ENCODE peak calls at places on chromosome 2, in nine cellular contexts. One of them, this sample, is unnamed.

GRCh38 chr2:122077771-122078170 is 322.3 kb downstream of the TSN start:
- DNase-seq in stimulated activated naive CD8-positive, alpha-beta T cell treated with anti-CD3 and anti-CD28 coated beads, Interleukin-15, amount 100 ng/mL, for 72 hours: no peak
- DNase-seq in cardiac muscle cell: no peak
- DNase-seq in omental fat pad: no peak
- DNase-seq in stomach: no peak
- DNase-seq in GM04504: no peak
- DNase-seq in ovary: no peak
- DNase-seq in T-cell: no peak
- DNase-seq in NCI-H1092 treated with DMSO at 0.1 percent for 48 hours: no peak
- DNase-seq in this sample: no peak

GRCh38 chr2:83961512-83961911 is 497.6 kb downstream of the SUCLG1 start:
- DNase-seq in stimulated activated naive CD8-positive, alpha-beta T cell treated with anti-CD3 and anti-CD28 coated beads, Interleukin-15, amount 100 ng/mL, for 72 hours: no peak
- DNase-seq in GM04504: no peak
- DNase-seq in cardiac muscle cell: no peak
- DNase-seq in stomach: no peak
- DNase-seq in T-cell: no peak
- DNase-seq in omental fat pad: no peak
- DNase-seq in NCI-H1092 treated with DMSO at 0.1 percent for 48 hours: no peak
- DNase-seq in ovary: no peak
- DNase-seq in this sample: no peak

GRCh38 chr2:189824694-189825396 is 40.6 kb downstream of the PMS1 start:
- DNase-seq in stimulated activated naive CD8-positive, alpha-beta T cell treated with anti-CD3 and anti-CD28 coated beads, Interleukin-15, amount 100 ng/mL, for 72 hours: no peak
- DNase-seq in stomach: no peak
- DNase-seq in omental fat pad: no peak
- DNase-seq in NCI-H1092 treated with DMSO at 0.1 percent for 48 hours: no peak
- DNase-seq in ovary: no peak
- DNase-seq in cardiac muscle cell: peak; percentile 19
- DNase-seq in T-cell: no peak
- DNase-seq in GM04504: no peak
- DNase-seq in this sample: no peak

GRCh38 chr2:222423632-222424280 is 587 bp upstream of the SGPP2 start:
- DNase-seq in cardiac muscle cell: peak; percentile 12
- DNase-seq in GM04504: no peak
- DNase-seq in ovary: no peak
- DNase-seq in T-cell: no peak
- DNase-seq in stomach: no peak
- DNase-seq in stimulated activated naive CD8-positive, alpha-beta T cell treated with anti-CD3 and anti-CD28 coated beads, Interleukin-15, amount 100 ng/mL, for 72 hours: peak; percentile 42
- DNase-seq in omental fat pad: peak; percentile 39
- DNase-seq in NCI-H1092 treated with DMSO at 0.1 percent for 48 hours: no peak
- DNase-seq in this sample: no peak

GRCh38 chr2:152134488-152135280 is 35.8 kb upstream of the CACNB4 start:
- DNase-seq in stimulated activated naive CD8-positive, alpha-beta T cell treated with anti-CD3 and anti-CD28 coated beads, Interleukin-15, amount 100 ng/mL, for 72 hours: peak; percentile 8
- DNase-seq in omental fat pad: no peak
- DNase-seq in NCI-H1092 treated with DMSO at 0.1 percent for 48 hours: no peak
- DNase-seq in cardiac muscle cell: peak; percentile 35
- DNase-seq in ovary: no peak
- DNase-seq in T-cell: no peak
- DNase-seq in GM04504: no peak
- DNase-seq in stomach: no peak
- DNase-seq in this sample: peak; percentile 16

GRCh38 chr2:45974056-45974455 is 322.6 kb downstream of the PRKCE start:
- DNase-seq in stomach: no peak
- DNase-seq in omental fat pad: no peak
- DNase-seq in stimulated activated naive CD8-positive, alpha-beta T cell treated with anti-CD3 and anti-CD28 coated beads, Interleukin-15, amount 100 ng/mL, for 72 hours: no peak
- DNase-seq in NCI-H1092 treated with DMSO at 0.1 percent for 48 hours: no peak
- DNase-seq in T-cell: no peak
- DNase-seq in cardiac muscle cell: no peak
- DNase-seq in GM04504: no peak
- DNase-seq in ovary: no peak
- DNase-seq in this sample: no peak

GRCh38 chr2:233464531-233465240 is 101.9 kb downstream of the USP40 start:
- DNase-seq in ovary: no peak
- DNase-seq in T-cell: no peak
- DNase-seq in cardiac muscle cell: no peak
- DNase-seq in omental fat pad: no peak
- DNase-seq in stomach: peak; percentile 62
- DNase-seq in GM04504: no peak
- DNase-seq in stimulated activated naive CD8-positive, alpha-beta T cell treated with anti-CD3 and anti-CD28 coated beads, Interleukin-15, amount 100 ng/mL, for 72 hours: no peak
- DNase-seq in NCI-H1092 treated with DMSO at 0.1 percent for 48 hours: no peak
- DNase-seq in this sample: no peak

GRCh38 chr2:231332388-231332787 is 63.1 kb upstream of the B3GNT7 start:
- DNase-seq in T-cell: no peak
- DNase-seq in stimulated activated naive CD8-positive, alpha-beta T cell treated with anti-CD3 and anti-CD28 coated beads, Interleukin-15, amount 100 ng/mL, for 72 hours: no peak
- DNase-seq in cardiac muscle cell: no peak
- DNase-seq in NCI-H1092 treated with DMSO at 0.1 percent for 48 hours: no peak
- DNase-seq in omental fat pad: no peak
- DNase-seq in ovary: no peak
- DNase-seq in stomach: no peak
- DNase-seq in GM04504: no peak
- DNase-seq in this sample: no peak

GRCh38 chr2:65661980-65662653 is 229.7 kb upstream of the SPRED2 start:
- DNase-seq in NCI-H1092 treated with DMSO at 0.1 percent for 48 hours: no peak
- DNase-seq in stomach: no peak
- DNase-seq in omental fat pad: no peak
- DNase-seq in stimulated activated naive CD8-positive, alpha-beta T cell treated with anti-CD3 and anti-CD28 coated beads, Interleukin-15, amount 100 ng/mL, for 72 hours: no peak
- DNase-seq in cardiac muscle cell: peak; percentile 21
- DNase-seq in T-cell: no peak
- DNase-seq in GM04504: no peak
- DNase-seq in ovary: no peak
- DNase-seq in this sample: no peak

GRCh38 chr2:39000552-39000951 is 110.9 kb downstream of the ARHGEF33 start:
- DNase-seq in stomach: no peak
- DNase-seq in cardiac muscle cell: peak; percentile 7
- DNase-seq in NCI-H1092 treated with DMSO at 0.1 percent for 48 hours: no peak
- DNase-seq in ovary: no peak
- DNase-seq in omental fat pad: no peak
- DNase-seq in stimulated activated naive CD8-positive, alpha-beta T cell treated with anti-CD3 and anti-CD28 coated beads, Interleukin-15, amount 100 ng/mL, for 72 hours: no peak
- DNase-seq in T-cell: no peak
- DNase-seq in GM04504: no peak
- DNase-seq in this sample: no peak

GRCh38 chr2:59066787-59067399 is 825.8 kb upstream of the FANCL start:
- DNase-seq in stimulated activated naive CD8-positive, alpha-beta T cell treated with anti-CD3 and anti-CD28 coated beads, Interleukin-15, amount 100 ng/mL, for 72 hours: no peak
- DNase-seq in omental fat pad: no peak
- DNase-seq in stomach: no peak
- DNase-seq in T-cell: no peak
- DNase-seq in cardiac muscle cell: no peak
- DNase-seq in NCI-H1092 treated with DMSO at 0.1 percent for 48 hours: no peak
- DNase-seq in GM04504: no peak
- DNase-seq in ovary: no peak
- DNase-seq in this sample: no peak

GRCh38 chr2:24435391-24436316 is 55.4 kb upstream of the NCOA1 start:
- DNase-seq in ovary: peak; percentile 77
- DNase-seq in stomach: peak; percentile 64
- DNase-seq in NCI-H1092 treated with DMSO at 0.1 percent for 48 hours: peak; percentile 29
- DNase-seq in T-cell: no peak
- DNase-seq in cardiac muscle cell: peak; percentile 88
- DNase-seq in GM04504: peak; percentile 18
- DNase-seq in stimulated activated naive CD8-positive, alpha-beta T cell treated with anti-CD3 and anti-CD28 coated beads, Interleukin-15, amount 100 ng/mL, for 72 hours: no peak
- DNase-seq in omental fat pad: no peak
- DNase-seq in this sample: no peak

GRCh38 chr2:189221811-189222210 is 42.2 kb upstream of the COL5A2 start:
- DNase-seq in stimulated activated naive CD8-positive, alpha-beta T cell treated with anti-CD3 and anti-CD28 coated beads, Interleukin-15, amount 100 ng/mL, for 72 hours: no peak
- DNase-seq in omental fat pad: no peak
- DNase-seq in stomach: no peak
- DNase-seq in cardiac muscle cell: no peak
- DNase-seq in GM04504: no peak
- DNase-seq in T-cell: no peak
- DNase-seq in ovary: no peak
- DNase-seq in NCI-H1092 treated with DMSO at 0.1 percent for 48 hours: no peak
- DNase-seq in this sample: no peak

GRCh38 chr2:172613610-172614231 is 57.8 kb downstream of the PDK1 start:
- DNase-seq in NCI-H1092 treated with DMSO at 0.1 percent for 48 hours: no peak
- DNase-seq in stomach: no peak
- DNase-seq in ovary: no peak
- DNase-seq in T-cell: no peak
- DNase-seq in GM04504: no peak
- DNase-seq in cardiac muscle cell: peak; percentile 11
- DNase-seq in stimulated activated naive CD8-positive, alpha-beta T cell treated with anti-CD3 and anti-CD28 coated beads, Interleukin-15, amount 100 ng/mL, for 72 hours: no peak
- DNase-seq in omental fat pad: no peak
- DNase-seq in this sample: no peak

GRCh38 chr2:168661404-168661869 is 141.0 kb upstream of the NOSTRIN start:
- DNase-seq in GM04504: no peak
- DNase-seq in stimulated activated naive CD8-positive, alpha-beta T cell treated with anti-CD3 and anti-CD28 coated beads, Interleukin-15, amount 100 ng/mL, for 72 hours: no peak
- DNase-seq in NCI-H1092 treated with DMSO at 0.1 percent for 48 hours: peak; percentile 42
- DNase-seq in ovary: no peak
- DNase-seq in T-cell: no peak
- DNase-seq in omental fat pad: no peak
- DNase-seq in cardiac muscle cell: no peak
- DNase-seq in stomach: no peak
- DNase-seq in this sample: no peak

GRCh38 chr2:71850306-71850801 is 297.3 kb downstream of the CYP26B1 start:
- DNase-seq in T-cell: no peak
- DNase-seq in GM04504: no peak
- DNase-seq in omental fat pad: no peak
- DNase-seq in stomach: no peak
- DNase-seq in cardiac muscle cell: no peak
- DNase-seq in NCI-H1092 treated with DMSO at 0.1 percent for 48 hours: no peak
- DNase-seq in stimulated activated naive CD8-positive, alpha-beta T cell treated with anti-CD3 and anti-CD28 coated beads, Interleukin-15, amount 100 ng/mL, for 72 hours: no peak
- DNase-seq in ovary: no peak
- DNase-seq in this sample: no peak

GRCh38 chr2:120448961-120449421 is 103.1 kb downstream of the INHBB start:
- DNase-seq in omental fat pad: no peak
- DNase-seq in T-cell: no peak
- DNase-seq in NCI-H1092 treated with DMSO at 0.1 percent for 48 hours: no peak
- DNase-seq in stomach: no peak
- DNase-seq in GM04504: no peak
- DNase-seq in ovary: no peak
- DNase-seq in cardiac muscle cell: no peak
- DNase-seq in stimulated activated naive CD8-positive, alpha-beta T cell treated with anti-CD3 and anti-CD28 coated beads, Interleukin-15, amount 100 ng/mL, for 72 hours: no peak
- DNase-seq in this sample: no peak

GRCh38 chr2:221571391-221572179 is 519 bp downstream of the EPHA4 start:
- DNase-seq in ovary: peak; percentile 36
- DNase-seq in stomach: no peak
- DNase-seq in omental fat pad: no peak
- DNase-seq in stimulated activated naive CD8-positive, alpha-beta T cell treated with anti-CD3 and anti-CD28 coated beads, Interleukin-15, amount 100 ng/mL, for 72 hours: peak; percentile 30
- DNase-seq in T-cell: peak; percentile 1
- DNase-seq in NCI-H1092 treated with DMSO at 0.1 percent for 48 hours: no peak
- DNase-seq in GM04504: no peak
- DNase-seq in cardiac muscle cell: peak; percentile 53
- DNase-seq in this sample: peak; percentile 11

GRCh38 chr2:54060000-54060399 is 55.4 kb upstream of the ACYP2 start:
- DNase-seq in stimulated activated naive CD8-positive, alpha-beta T cell treated with anti-CD3 and anti-CD28 coated beads, Interleukin-15, amount 100 ng/mL, for 72 hours: no peak
- DNase-seq in ovary: no peak
- DNase-seq in stomach: no peak
- DNase-seq in cardiac muscle cell: no peak
- DNase-seq in omental fat pad: no peak
- DNase-seq in T-cell: no peak
- DNase-seq in GM04504: no peak
- DNase-seq in NCI-H1092 treated with DMSO at 0.1 percent for 48 hours: no peak
- DNase-seq in this sample: no peak

GRCh38 chr2:70140978-70141753 is 49.7 kb downstream of the C2orf42 start:
- DNase-seq in omental fat pad: peak; percentile 36
- DNase-seq in stimulated activated naive CD8-positive, alpha-beta T cell treated with anti-CD3 and anti-CD28 coated beads, Interleukin-15, amount 100 ng/mL, for 72 hours: peak; percentile 75
- DNase-seq in T-cell: peak; percentile 66
- DNase-seq in GM04504: no peak
- DNase-seq in cardiac muscle cell: peak; percentile 21
- DNase-seq in NCI-H1092 treated with DMSO at 0.1 percent for 48 hours: no peak
- DNase-seq in ovary: peak; percentile 37
- DNase-seq in stomach: peak; percentile 71
- DNase-seq in this sample: peak; percentile 56

GRCh38 chr2:120310136-120310535 is 35.8 kb upstream of the INHBB start:
- DNase-seq in GM04504: no peak
- DNase-seq in cardiac muscle cell: no peak
- DNase-seq in NCI-H1092 treated with DMSO at 0.1 percent for 48 hours: no peak
- DNase-seq in omental fat pad: no peak
- DNase-seq in stimulated activated naive CD8-positive, alpha-beta T cell treated with anti-CD3 and anti-CD28 coated beads, Interleukin-15, amount 100 ng/mL, for 72 hours: no peak
- DNase-seq in ovary: no peak
- DNase-seq in T-cell: no peak
- DNase-seq in stomach: no peak
- DNase-seq in this sample: no peak

GRCh38 chr2:37355735-37356134 is 11.3 kb downstream of the QPCT start:
- DNase-seq in NCI-H1092 treated with DMSO at 0.1 percent for 48 hours: no peak
- DNase-seq in omental fat pad: no peak
- DNase-seq in stomach: no peak
- DNase-seq in stimulated activated naive CD8-positive, alpha-beta T cell treated with anti-CD3 and anti-CD28 coated beads, Interleukin-15, amount 100 ng/mL, for 72 hours: no peak
- DNase-seq in ovary: no peak
- DNase-seq in T-cell: no peak
- DNase-seq in GM04504: no peak
- DNase-seq in cardiac muscle cell: no peak
- DNase-seq in this sample: no peak

GRCh38 chr2:46645681-46646162 is 166.4 kb downstream of the TMEM247 start:
- DNase-seq in GM04504: peak; percentile 85
- DNase-seq in NCI-H1092 treated with DMSO at 0.1 percent for 48 hours: no peak
- DNase-seq in omental fat pad: no peak
- DNase-seq in ovary: peak; percentile 64
- DNase-seq in stomach: peak; percentile 29
- DNase-seq in T-cell: no peak
- DNase-seq in cardiac muscle cell: peak; percentile 92
- DNase-seq in stimulated activated naive CD8-positive, alpha-beta T cell treated with anti-CD3 and anti-CD28 coated beads, Interleukin-15, amount 100 ng/mL, for 72 hours: no peak
- DNase-seq in this sample: no peak

GRCh38 chr2:233186851-233187250 is 64.6 kb upstream of the ATG16L1 start:
- DNase-seq in omental fat pad: no peak
- DNase-seq in cardiac muscle cell: no peak
- DNase-seq in T-cell: no peak
- DNase-seq in stomach: no peak
- DNase-seq in GM04504: no peak
- DNase-seq in NCI-H1092 treated with DMSO at 0.1 percent for 48 hours: no peak
- DNase-seq in ovary: no peak
- DNase-seq in stimulated activated naive CD8-positive, alpha-beta T cell treated with anti-CD3 and anti-CD28 coated beads, Interleukin-15, amount 100 ng/mL, for 72 hours: no peak
- DNase-seq in this sample: no peak

GRCh38 chr2:85887566-85888019 is 1.2 kb downstream of the ST3GAL5 start:
- DNase-seq in omental fat pad: no peak
- DNase-seq in stomach: peak; percentile 53
- DNase-seq in GM04504: no peak
- DNase-seq in ovary: peak; percentile 57
- DNase-seq in stimulated activated naive CD8-positive, alpha-beta T cell treated with anti-CD3 and anti-CD28 coated beads, Interleukin-15, amount 100 ng/mL, for 72 hours: no peak
- DNase-seq in NCI-H1092 treated with DMSO at 0.1 percent for 48 hours: peak; percentile 49
- DNase-seq in T-cell: peak; percentile 41
- DNase-seq in cardiac muscle cell: peak; percentile 39
- DNase-seq in this sample: peak; percentile 35

GRCh38 chr2:127424598-127425379 is 6.6 kb downstream of the PROC start:
- DNase-seq in cardiac muscle cell: no peak
- DNase-seq in NCI-H1092 treated with DMSO at 0.1 percent for 48 hours: no peak
- DNase-seq in stimulated activated naive CD8-positive, alpha-beta T cell treated with anti-CD3 and anti-CD28 coated beads, Interleukin-15, amount 100 ng/mL, for 72 hours: no peak
- DNase-seq in stomach: no peak
- DNase-seq in ovary: no peak
- DNase-seq in T-cell: no peak
- DNase-seq in GM04504: no peak
- DNase-seq in omental fat pad: no peak
- DNase-seq in this sample: no peak

GRCh38 chr2:105092797-105093196 is 54.9 kb downstream of the MRPS9 start:
- DNase-seq in omental fat pad: no peak
- DNase-seq in NCI-H1092 treated with DMSO at 0.1 percent for 48 hours: no peak
- DNase-seq in stomach: no peak
- DNase-seq in stimulated activated naive CD8-positive, alpha-beta T cell treated with anti-CD3 and anti-CD28 coated beads, Interleukin-15, amount 100 ng/mL, for 72 hours: no peak
- DNase-seq in cardiac muscle cell: no peak
- DNase-seq in GM04504: no peak
- DNase-seq in ovary: no peak
- DNase-seq in T-cell: no peak
- DNase-seq in this sample: no peak

GRCh38 chr2:203446071-203446481 is 89.0 kb downstream of the RAPH1 start:
- DNase-seq in stomach: no peak
- DNase-seq in omental fat pad: no peak
- DNase-seq in T-cell: no peak
- DNase-seq in stimulated activated naive CD8-positive, alpha-beta T cell treated with anti-CD3 and anti-CD28 coated beads, Interleukin-15, amount 100 ng/mL, for 72 hours: no peak
- DNase-seq in ovary: no peak
- DNase-seq in NCI-H1092 treated with DMSO at 0.1 percent for 48 hours: no peak
- DNase-seq in cardiac muscle cell: peak; percentile 63
- DNase-seq in GM04504: no peak
- DNase-seq in this sample: no peak